ENCODE peak calls at places on chromosomes 7 and 10, in eight cellular contexts. O is transverse colon, G is upper lobe of left lung, T is H1, B is K562, R is GM12878, U is suprapubic skin, X is sigmoid colon. Y is an unnamed sample.

GRCh38 chr10:24912214-24912613 is 40.2 kb downstream of the PRTFDC1 start:
- DNase-seq in T (no peak), X (no peak), G (no peak), B (peak), R (no peak), U (no peak), O (no peak), Y (no peak)

GRCh38 chr10:7634142-7634894 is 32.4 kb downstream of the ITIH5 start:
- DNase-seq in B (no peak), U (no peak), O (no peak), R (no peak), T (no peak), X (peak), G (no peak), Y (no peak)

GRCh38 chr10:132652446-132652845 is 114.9 kb downstream of the INPP5A start:
- DNase-seq in X (peak), U (no peak), O (no peak), G (no peak), B (no peak), T (no peak), R (no peak), Y (no peak)

GRCh38 chr10:71530781-71531180 is 134.1 kb downstream of the CDH23 start:
- DNase-seq in X (no peak), B (no peak), R (no peak), T (no peak), O (no peak), G (no peak), U (no peak), Y (no peak)

GRCh38 chr10:121267236-121268003 is 330.8 kb downstream of the FGFR2 start:
- DNase-seq in R (no peak), G (no peak), U (no peak), B (no peak), O (no peak), X (no peak), T (no peak), Y (no peak)

GRCh38 chr7:43141091-43141490 is 28.6 kb downstream of the HECW1 start:
- DNase-seq in O (no peak), B (no peak), U (no peak), T (peak), X (no peak), R (no peak), G (no peak), Y (no peak)

GRCh38 chr7:106626376-106627293 is 34.3 kb downstream of the CCDC71L start:
- DNase-seq in R (no peak), X (no peak), O (peak), U (no peak), G (no peak), B (no peak), T (no peak), Y (no peak)

GRCh38 chr10:6299743-6300105 is 97.0 kb downstream of the PFKFB3 start:
- DNase-seq in G (no peak), X (no peak), U (no peak), T (no peak), R (no peak), B (no peak), O (no peak), Y (no peak)

GRCh38 chr7:121519548-121520521 is 123.7 kb upstream of the FAM3C start:
- DNase-seq in X (peak), O (no peak), T (no peak), G (no peak), U (no peak), R (no peak), B (no peak), Y (no peak)

GRCh38 chr10:49408437-49409306 is 12.8 kb upstream of the DRGX start:
- DNase-seq in G (no peak), X (no peak), O (no peak), R (no peak), U (no peak), T (peak), B (peak), Y (no peak)

GRCh38 chr7:97801108-97801507 is 69.2 kb downstream of the TAC1 start:
- DNase-seq in G (no peak), T (no peak), R (no peak), X (no peak), O (no peak), B (no peak), U (no peak), Y (no peak)

GRCh38 chr10:110563132-110563531 is 4.4 kb upstream of the SMC3 start:
- DNase-seq in O (no peak), B (peak), U (no peak), G (no peak), X (no peak), R (no peak), T (no peak), Y (no peak)

GRCh38 chr7:143499743-143500348 is 22.2 kb downstream of the TAS2R41 start:
- DNase-seq in X (no peak), O (no peak), T (no peak), B (no peak), R (no peak), G (no peak), U (no peak), Y (no peak)

GRCh38 chr7:52289247-52289646 is 746.2 kb upstream of the POM121L12 start:
- DNase-seq in R (no peak), O (no peak), G (no peak), U (no peak), T (no peak), B (no peak), X (no peak), Y (no peak)

GRCh38 chr7:117019786-117020604 is 66.7 kb downstream of the ST7 start:
- DNase-seq in U (no peak), B (peak), R (no peak), G (peak), X (peak), T (peak), O (peak), Y (peak)

GRCh38 chr10:6786579-6787031 is 206.5 kb upstream of the PRKCQ start:
- DNase-seq in T (no peak), R (no peak), U (no peak), G (no peak), O (no peak), B (peak), X (no peak), Y (no peak)

GRCh38 chr7:79298145-79298760 is 155.2 kb downstream of the MAGI2 start:
- DNase-seq in X (no peak), B (peak), T (no peak), U (no peak), R (no peak), O (no peak), G (no peak), Y (no peak)

GRCh38 chr10:125117941-125118630 is 42.3 kb downstream of the CTBP2 start:
- DNase-seq in B (no peak), X (peak), G (no peak), U (no peak), O (peak), T (no peak), R (no peak), Y (peak)

GRCh38 chr7:70598976-70599375 is 533.0 kb upstream of the GALNT17 start:
- DNase-seq in G (peak), R (no peak), O (peak), X (no peak), U (no peak), T (no peak), B (no peak), Y (peak)

GRCh38 chr7:47654672-47655340 is 72.9 kb upstream of the TNS3 start:
- DNase-seq in O (no peak), T (no peak), B (no peak), X (no peak), G (no peak), U (no peak), R (no peak), Y (no peak)

GRCh38 chr10:118844731-118845573 is 90.2 kb upstream of the CACUL1 start:
- DNase-seq in R (no peak), O (no peak), T (no peak), X (no peak), B (no peak), U (no peak), G (no peak), Y (no peak)

GRCh38 chr7:461453-462172 is 58.0 kb downstream of the PDGFA start:
- DNase-seq in T (no peak), G (peak), U (no peak), X (no peak), O (no peak), B (no peak), R (no peak), Y (no peak)

GRCh38 chr7:1579481-1580421 is 9.9 kb upstream of the PSMG3 start:
- DNase-seq in G (peak), O (peak), T (peak), B (peak), X (peak), R (no peak), U (no peak), Y (peak)

GRCh38 chr7:8590225-8590624 is 156.8 kb downstream of the NXPH1 start:
- DNase-seq in U (no peak), R (no peak), G (no peak), B (no peak), O (no peak), X (no peak), T (no peak), Y (no peak)
- TF ChIP-seq EP300 in U (no peak), R (no peak), G (no peak), B (no peak), O (no peak), X (no peak), T (no peak), Y (no peak)

DNA sequence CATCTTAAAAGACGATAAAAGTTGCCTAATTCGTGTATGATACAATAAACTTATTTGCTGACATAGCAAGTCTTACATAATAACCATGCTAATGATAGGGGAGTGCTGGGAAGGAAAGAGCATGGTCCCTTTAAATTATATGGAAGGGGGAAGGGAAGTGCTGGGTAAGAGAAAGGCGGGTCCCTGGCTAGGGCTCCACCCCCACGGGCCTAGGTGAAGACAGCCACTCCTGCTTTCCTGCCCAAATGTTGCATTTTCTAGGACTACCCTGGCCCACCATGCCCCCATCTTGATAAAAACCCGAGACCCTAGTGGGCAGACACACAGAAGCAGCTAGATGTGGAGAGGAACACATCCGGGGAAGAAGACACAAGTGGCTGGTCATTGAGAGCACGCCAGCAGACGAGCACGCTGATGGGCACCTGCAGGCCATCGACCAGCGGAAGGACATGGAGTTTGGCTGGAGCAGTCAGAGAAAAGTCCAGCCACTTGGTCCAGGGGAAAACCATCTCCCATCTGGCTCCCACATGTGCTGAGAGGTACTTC is 328.7 kb downstream of the ARL4A start:
- DNase-seq in T (no peak), X (no peak), U (no peak), G (no peak), R (no peak), B (no peak), O (no peak), Y (no peak)
- TF ChIP-seq POLR2AphosphoS5 in T (no peak), X (no peak), U (no peak), G (no peak), R (no peak), B (no peak), O (no peak), Y (no peak)

DNA sequence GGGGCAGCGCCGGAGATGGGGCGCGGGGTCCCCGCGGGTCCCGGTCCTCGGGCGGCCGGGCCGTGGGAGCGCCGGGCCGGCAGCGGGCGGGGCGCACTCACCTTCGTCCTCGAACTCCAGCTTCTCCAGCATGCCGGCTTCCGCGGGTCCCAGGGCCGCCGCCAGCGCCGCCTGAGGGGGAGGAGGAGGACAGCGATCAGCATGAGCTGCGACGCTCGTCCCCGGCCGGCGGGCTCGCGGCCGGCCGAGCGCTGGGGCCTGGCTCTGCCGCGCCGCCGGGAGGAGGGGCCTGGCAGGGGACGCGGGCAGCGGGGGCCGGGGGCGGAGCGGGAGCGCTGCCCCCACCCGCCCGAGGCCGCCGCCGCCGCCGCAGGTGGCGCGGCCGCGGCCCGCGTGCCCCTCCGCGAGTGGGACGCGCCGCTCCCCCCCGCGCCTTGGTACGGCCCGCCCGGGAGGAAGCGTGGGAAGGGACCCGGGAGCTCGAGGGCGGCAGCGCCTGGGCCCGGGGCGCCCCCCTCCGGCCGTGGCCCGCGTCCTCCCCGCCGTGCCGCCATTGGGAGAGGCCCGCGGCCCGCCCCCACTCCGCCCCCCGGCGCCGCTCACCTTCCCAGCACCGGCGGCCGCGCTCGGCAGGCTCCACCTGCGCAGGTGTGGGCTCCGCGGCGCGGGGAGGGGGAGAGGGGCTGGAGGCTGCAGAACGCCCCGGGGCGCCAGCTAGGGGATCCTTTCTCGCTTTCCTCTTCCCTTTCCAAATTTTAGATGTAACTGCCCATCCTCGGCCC is 112.5 kb upstream of the RHEB start:
- DNase-seq in G (peak), T (peak), R (peak), O (peak), U (no peak), B (peak), X (peak), Y (peak)
- TF ChIP-seq POLR2A in G (no peak), T (no peak), R (peak), O (no peak), U (peak), B (no peak), X (no peak), Y (no peak)

GRCh38 chr10:99979066-99979685 is 30.6 kb downstream of the DNMBP start:
- DNase-seq in R (no peak), B (no peak), U (no peak), T (no peak), O (no peak), X (no peak), G (no peak), Y (no peak)
- TF ChIP-seq EP300 in R (no peak), B (no peak), U (no peak), T (no peak), O (no peak), X (no peak), G (no peak), Y (no peak)

Y was measured in stomach.